ENCODE peak calls at places on chromosomes 1 and 21, in four cellular contexts. J is CD4-positive, alpha-beta T cell; O is MM.1S; P is cardiac fibroblast. K is an unnamed sample.

GRCh38 chr1:38778051-38778450 is 81.5 kb downstream of the RRAGC start:
- DNase-seq in J (no peak), O (no peak), P (no peak), K (no peak)

GRCh38 chr1:214244841-214245240 is 36.1 kb upstream of the SMYD2 start:
- DNase-seq in J (no peak), O (no peak), P (no peak), K (no peak)

GRCh38 chr1:160406131-160406968 is 6.0 kb downstream of the VANGL2 start:
- DNase-seq in J (no peak), O (peak), P (no peak), K (no peak)

GRCh38 chr1:23751050-23751814 is 8.0 kb downstream of the ELOA start:
- DNase-seq in J (no peak), O (peak), P (peak), K (no peak)

GRCh38 chr1:175126347-175126746 is 58.7 kb downstream of the TNN start:
- DNase-seq in J (no peak), O (no peak), P (no peak), K (no peak)

GRCh38 chr1:205598841-205599666 is 32.8 kb downstream of the ELK4 start:
- DNase-seq in J (no peak), O (no peak), P (peak), K (no peak)

GRCh38 chr1:229848762-229849677 is 218.0 kb upstream of the GALNT2 start:
- DNase-seq in J (no peak), O (peak), P (peak), K (no peak)

GRCh38 chr1:25885602-25886001 is 10.1 kb upstream of the PAQR7 start:
- DNase-seq in J (no peak), O (no peak), P (no peak), K (no peak)

GRCh38 chr1:35443768-35444518 is 113.3 kb downstream of the KIAA0319L start:
- DNase-seq in J (no peak), O (no peak), P (peak), K (no peak)

GRCh38 chr1:74629283-74629682 is 44.3 kb downstream of the ERICH3 start:
- DNase-seq in J (no peak), O (no peak), P (no peak), K (no peak)

GRCh38 chr1:65281846-65282245 is 27.5 kb upstream of the DNAJC6 start:
- DNase-seq in J (no peak), O (no peak), P (no peak), K (no peak)

GRCh38 chr21:26865857-26866256 is 20.6 kb upstream of the ADAMTS1 start:
- DNase-seq in J (no peak), O (no peak), P (no peak), K (no peak)

GRCh38 chr1:198541737-198542136 is 1.3 kb upstream of the ATP6V1G3 start:
- DNase-seq in J (no peak), O (no peak), P (no peak), K (no peak)

GRCh38 chr1:152954436-152954835 is 7.4 kb downstream of the SPRR5 start:
- DNase-seq in J (no peak), O (no peak), P (no peak), K (no peak)

DNA sequence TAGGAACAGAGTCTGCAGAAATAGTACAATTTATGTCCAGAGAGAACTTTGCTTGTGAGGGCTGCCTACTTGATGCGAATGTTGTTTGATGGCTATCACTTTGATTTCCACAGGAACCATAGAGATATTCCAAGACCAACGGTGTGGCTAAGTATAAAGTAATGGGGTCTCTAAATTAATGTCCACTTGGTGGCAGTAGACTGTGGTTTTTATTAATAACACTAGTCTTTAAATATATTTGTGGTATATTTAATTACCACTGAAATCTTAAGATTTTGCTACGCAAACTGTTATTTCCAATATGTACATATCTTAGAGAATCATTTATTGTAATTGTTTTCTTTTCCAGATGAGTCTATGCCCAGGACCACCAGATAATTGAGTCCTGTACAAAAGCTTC is 647.9 kb downstream of the PLA2G4A start:
- DNase-seq in J (no peak), O (no peak), P (peak), K (no peak)
- TF ChIP-seq CTCF in J (no peak), O (peak), P (peak), K (no peak)

DNA sequence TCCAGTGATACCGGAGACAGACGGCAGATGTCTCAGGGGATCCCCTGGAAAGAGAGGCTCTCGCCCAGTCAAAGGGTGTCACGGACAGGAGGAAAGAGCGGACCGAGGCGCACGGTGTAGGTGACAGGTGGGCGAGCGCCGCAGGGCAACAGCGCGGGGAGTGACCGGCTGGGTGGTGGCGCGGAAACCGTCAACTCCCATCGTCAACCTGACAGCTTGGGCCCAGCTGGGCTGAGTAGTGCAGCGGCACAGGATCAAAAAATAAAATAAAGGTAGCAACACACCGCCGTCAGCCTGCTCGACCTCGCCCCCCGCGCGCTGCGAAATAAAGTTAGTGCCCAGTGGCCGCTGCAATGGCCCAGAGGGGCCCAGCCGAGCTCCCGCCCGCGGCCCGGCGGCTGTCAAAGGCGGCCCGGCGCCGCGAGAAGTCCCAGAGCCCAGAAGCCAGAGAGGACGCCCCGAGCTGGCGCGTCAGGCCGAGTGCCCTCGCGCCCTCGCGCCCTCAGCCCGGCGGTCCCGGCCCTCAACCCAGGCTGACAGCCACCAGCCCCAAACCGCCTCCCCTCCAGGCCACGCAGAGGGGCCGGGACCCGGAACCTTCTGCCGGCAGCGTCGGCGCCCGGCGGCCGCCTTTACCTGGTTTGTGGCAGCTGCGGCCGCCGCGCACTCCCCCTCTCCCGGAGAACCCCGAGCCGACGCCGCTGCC is at the start of gene LYST:
- DNase-seq in J (peak), O (peak), P (peak), K (no peak)
- TF ChIP-seq CTCF in J (peak), O (peak), P (peak), K (no peak)

GRCh38 chr1:39969531-39970270 is 14.8 kb downstream of the MFSD2A start:
- DNase-seq in J (no peak), O (no peak), P (no peak), K (no peak)
- TF ChIP-seq CTCF in J (no peak), O (no peak), P (no peak), K (no peak)

GRCh38 chr1:228488107-228488817 is 1.1 kb downstream of the RNF187 start:
- DNase-seq in J (no peak), O (peak), P (no peak), K (no peak)
- TF ChIP-seq CTCF in J (no peak), O (no peak), P (no peak), K (no peak)

GRCh38 chr1:91684599-91685196 is 184.0 kb downstream of the CDC7 start:
- DNase-seq in J (no peak), O (no peak), P (peak), K (no peak)
- TF ChIP-seq CTCF in J (no peak), O (no peak), P (no peak), K (no peak)

DNA sequence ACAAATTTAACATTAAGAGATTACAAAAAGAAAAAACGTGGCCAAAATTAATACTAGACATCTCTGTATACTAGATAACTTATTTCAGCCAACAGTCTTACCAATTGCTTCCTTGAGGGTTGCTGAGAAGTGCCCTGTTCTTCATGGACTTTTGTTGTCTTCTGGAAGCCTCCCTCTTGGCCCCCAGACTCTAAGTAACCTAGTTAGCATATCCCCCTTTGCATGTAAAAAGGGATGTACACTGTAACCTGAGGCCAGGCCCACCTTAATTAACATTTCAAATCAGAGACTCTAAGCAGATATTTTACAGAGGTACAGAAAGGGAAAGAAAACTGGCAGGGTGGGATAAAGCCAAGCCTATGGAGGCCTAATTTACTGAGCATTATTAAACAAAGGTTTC is 1047.3 kb downstream of the ADGRL2 start:
- DNase-seq in J (no peak), O (no peak), P (no peak), K (no peak)
- TF ChIP-seq CTCF in J (no peak), O (no peak), P (no peak), K (no peak)

GRCh38 chr1:40856116-40856515 is 6.0 kb downstream of the CITED4 start:
- DNase-seq in J (no peak), O (no peak), P (no peak), K (no peak)

GRCh38 chr1:40853113-40853999 is 8.8 kb downstream of the CITED4 start:
- DNase-seq in J (no peak), O (no peak), P (no peak), K (no peak)

GRCh38 chr1:40857737-40858136 is 4.4 kb downstream of the CITED4 start:
- DNase-seq in J (no peak), O (no peak), P (no peak), K (no peak)

GRCh38 chr1:40856656-40857302 is 5.4 kb downstream of the CITED4 start:
- DNase-seq in J (no peak), O (no peak), P (no peak), K (no peak)

GRCh38 chr1:40855513-40855912 is 6.7 kb downstream of the CITED4 start:
- DNase-seq in J (no peak), O (no peak), P (no peak), K (no peak)
- TF ChIP-seq CTCF in J (no peak), O (peak), P (peak), K (no peak)

GRCh38 chr1:181108297-181108696 is 19.8 kb downstream of the IER5 start:
- DNase-seq in J (no peak), O (no peak), P (no peak), K (no peak)
- TF ChIP-seq CTCF in J (no peak), O (no peak), P (no peak), K (no peak)